ENCODE peak calls at places on chromosomes 11 and 22, in four cellular contexts. S is cardiac septum, K is nephron progenitor cell, F is fibroblast of pulmonary artery. J is an unnamed sample.

GRCh38 chr11:5933116-5933515 is 8.9 kb upstream of the OR56A3 start:
- DNase-seq in F (no peak), K (no peak), S (no peak), J (no peak)

GRCh38 chr11:75534291-75535038 is 8.7 kb upstream of the GDPD5 start:
- DNase-seq in F (no peak), S (no peak), K (no peak), J (no peak)

GRCh38 chr11:45833761-45834160 is 13.5 kb upstream of the CRY2 start:
- DNase-seq in K (no peak), F (no peak), S (no peak), J (no peak)

GRCh38 chr11:71430166-71430565 is 18.0 kb downstream of the DHCR7 start:
- DNase-seq in F (no peak), S (peak; percentile 43), K (no peak), J (no peak)

GRCh38 chr11:18229501-18229900 is 7.1 kb downstream of the SAA4 start:
- DNase-seq in K (no peak), S (no peak), F (no peak), J (no peak)

GRCh38 chr11:121152764-121153163 is 51.7 kb downstream of the TECTA start:
- DNase-seq in K (no peak), F (no peak), S (no peak), J (no peak)

GRCh38 chr11:69186316-69187266 is 30.9 kb downstream of the SMIM38 start:
- DNase-seq in S (no peak), F (no peak), K (no peak), J (no peak)

GRCh38 chr11:119999220-119999619 is 138.7 kb downstream of the TRIM29 start:
- DNase-seq in F (no peak), S (no peak), K (no peak), J (no peak)

GRCh38 chr11:94851864-94852581 is 83.9 kb downstream of the AMOTL1 start:
- DNase-seq in F (no peak), K (no peak), S (no peak), J (no peak)

GRCh38 chr22:36026741-36027140 is 1.9 kb downstream of the RBFOX2 start:
- DNase-seq in S (no peak), F (peak; percentile 57), K (no peak), J (no peak)

GRCh38 chr11:3984896-3985295 is 109.7 kb upstream of the RRM1 start:
- DNase-seq in K (no peak), S (no peak), F (peak; percentile 47), J (no peak)

GRCh38 chr11:2128102-2128511 is 11.1 kb downstream of the IGF2 start:
- DNase-seq in K (no peak), S (no peak), F (no peak), J (no peak)

GRCh38 chr11:77188323-77188911 is 60.4 kb downstream of the MYO7A start:
- DNase-seq in S (peak; percentile 84), K (peak; percentile 81), F (peak; percentile 86), J (no peak)

GRCh38 chr11:114125959-114126358 is 66.4 kb downstream of the ZBTB16 start:
- DNase-seq in S (no peak), F (no peak), K (no peak), J (no peak)

GRCh38 chr11:79098096-79098495 is 342.7 kb downstream of the TENM4 start:
- DNase-seq in F (no peak), K (peak; percentile 23), S (no peak), J (no peak)

GRCh38 chr22:40250608-40251007 is 72.9 kb downstream of the TNRC6B start:
- DNase-seq in S (no peak), K (no peak), F (no peak), J (no peak)

GRCh38 chr22:44668190-44668885 is 33.7 kb upstream of the PRR5 start:
- DNase-seq in S (no peak), K (peak; percentile 75), F (no peak), J (no peak)

J was measured in cerebellar nuclear complex.